ENCODE peak calls at places on chromosomes 5 and 9, in six cellular contexts. X, J, C, K, Y and L are unnamed samples.

GRCh38 chr5:21817668-21818419 is 1035.3 kb downstream of the CDH12 start:
- DNase-seq in X (no peak), J (no peak), C (no peak), K (no peak), Y (no peak), L (no peak)

GRCh38 chr5:132136906-132137305 is 63.3 kb downstream of the CSF2 start:
- DNase-seq in X (peak), J (no peak), C (no peak), K (peak), Y (peak), L (peak)

GRCh38 chr5:166716856-166717492 is 1574.5 kb upstream of the WWC1 start:
- DNase-seq in X (no peak), J (no peak), C (no peak), K (no peak), Y (no peak), L (no peak)

GRCh38 chr9:111000202-111000601 is 38.1 kb downstream of the LPAR1 start:
- DNase-seq in X (no peak), J (no peak), C (no peak), K (no peak), Y (no peak), L (no peak)

GRCh38 chr9:5917888-5918287 is 27.2 kb downstream of the MLANA start:
- DNase-seq in X (no peak), J (no peak), C (no peak), K (no peak), Y (no peak), L (no peak)

GRCh38 chr9:89606567-89607311 is 1.9 kb downstream of the GADD45G start:
- DNase-seq in X (peak), J (peak), C (peak), K (peak), Y (peak), L (peak)

GRCh38 chr5:55667938-55668337 is 44.2 kb downstream of the SLC38A9 start:
- DNase-seq in X (no peak), J (no peak), C (no peak), K (no peak), Y (no peak), L (no peak)

GRCh38 chr5:61620660-61621650 is 288.9 kb downstream of the ZSWIM6 start:
- DNase-seq in X (no peak), J (no peak), C (peak), K (no peak), Y (no peak), L (no peak)

GRCh38 chr5:109035470-109035869 is 287.8 kb downstream of the FER start:
- DNase-seq in X (no peak), J (no peak), C (no peak), K (no peak), Y (no peak), L (no peak)

GRCh38 chr5:33088176-33088575 is 352.6 kb upstream of the TARS1 start:
- DNase-seq in X (no peak), J (no peak), C (no peak), K (no peak), Y (no peak), L (no peak)

GRCh38 chr5:102511666-102512065 is 12.9 kb upstream of the SLCO6A1 start:
- DNase-seq in X (peak), J (no peak), C (peak), K (peak), Y (peak), L (no peak)

GRCh38 chr5:149672701-149673455 is 57.2 kb upstream of the PPARGC1B start:
- DNase-seq in X (no peak), J (no peak), C (no peak), K (no peak), Y (no peak), L (no peak)

GRCh38 chr5:133471699-133472098 is 140.6 kb downstream of the FSTL4 start:
- DNase-seq in X (no peak), J (no peak), C (no peak), K (no peak), Y (no peak), L (no peak)

GRCh38 chr5:141817631-141818030 is 60.6 kb downstream of the PCDH1 start:
- DNase-seq in X (no peak), J (no peak), C (no peak), K (no peak), Y (no peak), L (no peak)

GRCh38 chr5:170104299-170104698 is 1.4 kb upstream of the FOXI1 start:
- DNase-seq in X (no peak), J (no peak), C (no peak), K (no peak), Y (no peak), L (no peak)

GRCh38 chr9:105901514-105902109 is 207.3 kb downstream of the TMEM38B start:
- DNase-seq in X (peak), J (no peak), C (peak), K (peak), Y (peak), L (peak)

GRCh38 chr9:82332018-82332773 is 343.6 kb downstream of the SPATA31D1 start:
- DNase-seq in X (peak), J (no peak), C (no peak), K (peak), Y (peak), L (peak)

GRCh38 chr5:67146574-67146973 is 50.0 kb downstream of the CD180 start:
- DNase-seq in X (no peak), J (no peak), C (no peak), K (no peak), Y (no peak), L (no peak)

GRCh38 chr9:128333368-128333969 is 6.9 kb upstream of the SLC27A4 start:
- DNase-seq in X (no peak), J (no peak), C (no peak), K (no peak), Y (no peak), L (no peak)

GRCh38 chr5:36876965-36877666 is 547 bp downstream of the NIPBL start:
- DNase-seq in X (peak), J (peak), C (peak), K (peak), Y (peak), L (peak)

GRCh38 chr9:127035948-127036347 is 86.5 kb downstream of the ANGPTL2 start:
- DNase-seq in X (peak), J (peak), C (peak), K (no peak), Y (peak), L (no peak)

GRCh38 chr9:82890865-82891264 is 172.1 kb downstream of the RASEF start:
- DNase-seq in X (no peak), J (no peak), C (no peak), K (no peak), Y (peak), L (no peak)

GRCh38 chr9:3912817-3913216 is 387.0 kb upstream of the RFX3 start:
- DNase-seq in X (peak), J (no peak), C (no peak), K (peak), Y (peak), L (no peak)

GRCh38 chr5:92687793-92688467 is 893.1 kb downstream of the NR2F1-AS1 start:
- DNase-seq in X (peak), J (no peak), C (no peak), K (peak), Y (peak), L (peak)

GRCh38 chr5:132790201-132790870 is 13.3 kb upstream of the SEPTIN8 start:
- DNase-seq in X (no peak), J (no peak), C (no peak), K (no peak), Y (no peak), L (no peak)

GRCh38 chr5:5419291-5420210 is 2.9 kb upstream of the ICE1 start:
- DNase-seq in X (peak), J (no peak), C (no peak), K (peak), Y (peak), L (peak)

GRCh38 chr9:100674419-100675122 is 96.7 kb downstream of the CAVIN4 start:
- DNase-seq in X (no peak), J (no peak), C (no peak), K (no peak), Y (no peak), L (no peak)

GRCh38 chr5:176542135-176542595 is 5.0 kb upstream of the RNF44 start:
- DNase-seq in X (no peak), J (no peak), C (no peak), K (no peak), Y (no peak), L (no peak)

GRCh38 chr5:175872287-175873089 is 1.1 kb downstream of the CPLX2 start:
- DNase-seq in X (no peak), J (no peak), C (no peak), K (no peak), Y (no peak), L (no peak)

GRCh38 chr9:16221350-16221749 is 649.1 kb downstream of the BNC2 start:
- DNase-seq in X (no peak), J (no peak), C (peak), K (no peak), Y (no peak), L (no peak)

GRCh38 chr9:16217933-16218830 is 652.3 kb downstream of the BNC2 start:
- DNase-seq in X (peak), J (no peak), C (no peak), K (no peak), Y (peak), L (no peak)

GRCh38 chr9:16221822-16222547 is 648.5 kb downstream of the BNC2 start:
- DNase-seq in X (no peak), J (no peak), C (no peak), K (no peak), Y (no peak), L (no peak)

DNA sequence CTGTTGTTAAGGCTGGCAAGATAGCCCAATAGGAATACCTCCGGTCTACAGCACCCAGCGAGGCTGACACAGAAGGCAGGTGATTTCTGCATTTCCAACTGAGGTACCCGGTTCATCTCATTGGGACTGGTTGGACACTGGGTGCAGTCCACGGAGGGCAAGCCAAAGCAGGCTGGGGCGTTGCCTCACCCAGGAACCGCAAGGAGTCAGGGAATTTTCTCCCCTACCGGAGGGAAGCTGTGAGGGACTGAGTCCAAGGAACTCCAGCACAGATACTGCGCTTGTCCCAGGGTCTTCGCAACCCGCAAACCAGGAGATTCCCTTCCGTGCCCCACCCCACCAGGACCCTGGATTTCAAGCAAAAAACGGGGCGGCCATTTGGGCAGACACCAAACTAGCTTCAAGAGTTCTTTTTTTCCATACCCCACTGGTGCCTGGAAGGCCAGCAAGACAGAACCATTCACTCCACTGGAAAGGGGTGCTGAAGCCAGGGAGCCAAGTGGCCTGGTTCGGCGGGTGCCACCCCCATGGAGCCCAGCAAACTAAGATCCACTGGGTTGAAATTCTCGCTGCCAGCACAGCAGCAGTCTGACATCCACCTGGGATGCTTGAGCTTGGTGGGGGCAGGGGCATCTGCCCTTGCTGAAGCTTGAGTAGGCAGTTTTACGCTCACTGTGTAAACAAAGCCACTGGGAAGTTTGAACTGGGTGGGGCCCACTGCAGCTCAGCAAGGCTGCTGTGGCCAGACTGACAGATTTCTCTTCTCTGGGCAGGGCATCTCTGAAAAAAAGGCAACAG is 647.2 kb downstream of the BNC2 start:
- DNase-seq in X (no peak), J (no peak), C (no peak), K (no peak), Y (no peak), L (no peak)
- H3K27ac ChIP-seq in X (no peak), J (no peak), C (no peak), K (no peak), Y (no peak), L (no peak)

DNA sequence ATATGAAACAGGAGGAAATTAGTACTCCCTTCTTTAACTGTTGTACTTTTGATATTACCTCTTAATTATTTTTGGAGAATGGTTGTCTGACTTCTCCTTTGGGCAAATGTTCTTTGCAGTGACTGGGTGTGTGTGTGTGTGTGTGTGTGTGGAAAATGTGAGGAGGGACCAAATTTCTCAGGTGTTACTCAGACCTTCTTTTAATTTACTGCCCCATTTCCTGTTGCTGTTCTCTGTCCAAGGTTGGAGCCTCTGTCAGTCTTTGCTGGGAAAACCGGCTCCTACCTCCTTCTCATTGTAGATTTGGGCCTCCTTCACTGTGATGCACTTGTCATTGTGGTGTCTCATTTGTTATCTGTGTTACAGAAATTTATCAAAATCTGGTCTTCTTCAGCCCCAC is 68.4 kb downstream of the PBX3 start:
- DNase-seq in X (peak), J (peak), C (no peak), K (no peak), Y (peak), L (peak)
- H3K27ac ChIP-seq in X (no peak), J (no peak), C (no peak), K (no peak), Y (no peak), L (no peak)

DNA sequence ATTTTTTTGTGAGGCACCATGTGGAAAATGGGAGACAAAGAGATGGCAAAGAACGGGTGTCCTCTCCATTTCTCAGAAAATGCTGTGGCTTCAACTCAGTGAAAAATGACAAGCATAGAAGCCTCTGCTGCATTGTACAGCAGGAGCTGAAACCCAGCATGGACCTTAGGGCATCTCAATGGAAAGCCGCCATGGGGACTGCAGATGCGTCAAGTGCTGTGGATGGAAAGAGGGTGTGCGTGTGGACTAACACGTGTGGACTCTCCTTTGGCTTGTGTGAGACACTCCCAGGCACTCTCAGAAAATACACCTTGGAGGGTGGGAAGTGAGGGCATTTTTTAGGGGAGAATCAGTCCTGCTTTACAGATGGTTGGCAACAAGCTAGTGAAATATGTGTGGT is 2.2 kb upstream of the GLRX start:
- DNase-seq in X (no peak), J (no peak), C (no peak), K (no peak), Y (no peak), L (no peak)
- H3K27ac ChIP-seq in X (no peak), J (peak), C (no peak), K (no peak), Y (peak), L (no peak)

GRCh38 chr9:124685217-124685616 is 85.9 kb downstream of the NR6A1 start:
- DNase-seq in X (no peak), J (peak), C (no peak), K (no peak), Y (peak), L (no peak)
- H3K27ac ChIP-seq in X (no peak), J (no peak), C (no peak), K (no peak), Y (no peak), L (no peak)

GRCh38 chr5:51385214-51385613 is 2.0 kb downstream of the ISL1 start:
- DNase-seq in X (no peak), J (no peak), C (no peak), K (no peak), Y (no peak), L (no peak)

GRCh38 chr5:51387854-51388320 is 4.6 kb downstream of the ISL1 start:
- DNase-seq in X (no peak), J (no peak), C (no peak), K (no peak), Y (no peak), L (no peak)

GRCh38 chr5:51389326-51389581 is 6.0 kb downstream of the ISL1 start:
- DNase-seq in X (no peak), J (no peak), C (no peak), K (no peak), Y (no peak), L (no peak)

GRCh38 chr5:51388488-51389325 is 5.5 kb downstream of the ISL1 start:
- DNase-seq in X (no peak), J (no peak), C (no peak), K (no peak), Y (no peak), L (no peak)

GRCh38 chr5:51386916-51387853 is 3.9 kb downstream of the ISL1 start:
- DNase-seq in X (no peak), J (no peak), C (no peak), K (no peak), Y (no peak), L (no peak)
- H3K27ac ChIP-seq in X (no peak), J (no peak), C (no peak), K (no peak), Y (no peak), L (no peak)

GRCh38 chr9:137311971-137312851 is 10.1 kb upstream of the NRARP start:
- DNase-seq in X (no peak), J (peak), C (no peak), K (no peak), Y (no peak), L (peak)
- H3K27ac ChIP-seq in X (no peak), J (no peak), C (no peak), K (no peak), Y (no peak), L (peak)

DNA sequence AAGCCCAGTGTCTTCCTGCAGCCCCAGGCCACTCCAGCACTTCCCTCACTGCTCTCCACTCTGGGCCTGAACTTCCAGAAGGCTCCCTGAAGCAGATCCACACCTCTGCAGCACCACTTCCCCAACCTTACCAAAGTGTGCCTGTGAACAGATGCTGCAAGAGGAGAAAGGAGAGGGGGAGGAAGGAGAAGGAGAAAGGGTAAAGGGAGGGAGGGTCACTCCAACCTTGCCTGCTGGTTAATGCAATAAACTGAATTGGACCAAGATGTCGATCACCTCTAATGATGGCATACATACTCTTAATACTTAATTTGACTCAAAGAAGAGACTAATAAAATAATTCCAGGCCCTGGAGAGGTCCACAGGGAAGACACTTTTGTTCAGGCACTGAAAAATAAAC is 77.2 kb upstream of the RAI14 start:
- DNase-seq in X (no peak), J (no peak), C (no peak), K (no peak), Y (no peak), L (no peak)
- H3K27ac ChIP-seq in X (no peak), J (no peak), C (no peak), K (no peak), Y (no peak), L (no peak)

GRCh38 chr9:33739407-33739806 is 56.0 kb upstream of the PRSS3 start:
- DNase-seq in X (no peak), J (no peak), C (no peak), K (no peak), Y (no peak), L (no peak)
- H3K27ac ChIP-seq in X (no peak), J (no peak), C (no peak), K (no peak), Y (no peak), L (no peak)

GRCh38 chr5:97542469-97542868 is 359.4 kb upstream of the RIOK2 start:
- DNase-seq in X (no peak), J (no peak), C (no peak), K (no peak), Y (no peak), L (no peak)
- H3K27ac ChIP-seq in X (no peak), J (no peak), C (no peak), K (no peak), Y (no peak), L (no peak)

GRCh38 chr5:68420476-68421344 is 205.2 kb downstream of the PIK3R1 start:
- DNase-seq in X (no peak), J (peak), C (peak), K (no peak), Y (no peak), L (no peak)
- H3K27ac ChIP-seq in X (no peak), J (no peak), C (no peak), K (no peak), Y (no peak), L (no peak)